ENCODE peak calls at places on chromosomes 4 and X, in ten cellular contexts. V is IMR-90, P is neural progenitor cell, J is fibroblast of lung, I is H9, G is H1, B is DND-41, L is mammary epithelial cell, M is endodermal cell, A is HCT116. Z is an unnamed sample.

GRCh38 chr4:33715996-33716395 is 2528.3 kb downstream of the ARAP2 start:
- DNase-seq in V (no peak), P (no peak), J (peak; percentile 64), I (no peak), G (no peak), B (peak; percentile 53), L (peak; percentile 76), M (no peak), A (no peak), Z (no peak)

GRCh38 chrX:38750551-38750950 is 50.7 kb upstream of the MID1IP1 start:
- DNase-seq in V (no peak), P (no peak), J (no peak), I (no peak), G (no peak), B (no peak), L (no peak), M (no peak), A (no peak), Z (no peak)

GRCh38 chrX:40031861-40032422 is 65.8 kb downstream of the BCOR start:
- DNase-seq in V (no peak), P (peak; percentile 38), J (no peak), I (no peak), G (no peak), B (no peak), L (peak; percentile 17), M (no peak), A (no peak), Z (no peak)

GRCh38 chr4:172202480-172203076 is 389.4 kb downstream of the GALNTL6 start:
- DNase-seq in V (peak; percentile 18), P (peak; percentile 58), J (peak; percentile 16), I (no peak), G (no peak), B (no peak), L (no peak), M (peak; percentile 44), A (peak; percentile 32), Z (no peak)

GRCh38 chr4:3775011-3775410 is 8.8 kb downstream of the ADRA2C start:
- DNase-seq in V (no peak), P (no peak), J (no peak), I (no peak), G (no peak), B (no peak), L (no peak), M (no peak), A (no peak), Z (no peak)

GRCh38 chr4:3145251-3145908 is 70.9 kb downstream of the HTT start:
- DNase-seq in V (peak; percentile 80), P (no peak), J (peak; percentile 60), I (no peak), G (no peak), B (no peak), L (no peak), M (no peak), A (no peak), Z (no peak)

GRCh38 chrX:45900751-45901150 is 644.5 kb downstream of the ZNF674 start:
- DNase-seq in V (no peak), P (peak; percentile 43), J (peak; percentile 79), I (no peak), G (no peak), B (no peak), L (no peak), M (no peak), A (no peak), Z (no peak)

GRCh38 chr4:117327491-117327890 is 242.1 kb upstream of the TRAM1L1 start:
- DNase-seq in V (no peak), P (no peak), J (peak; percentile 11), I (no peak), G (no peak), B (no peak), L (peak; percentile 52), M (no peak), A (no peak), Z (no peak)

GRCh38 chr4:8351931-8352367 is 82.4 kb downstream of the HTRA3 start:
- DNase-seq in V (peak; percentile 39), P (no peak), J (peak; percentile 32), I (no peak), G (no peak), B (peak; percentile 29), L (no peak), M (no peak), A (no peak), Z (no peak)

GRCh38 chr4:37837446-37837845 is 11.0 kb downstream of the PGM2 start:
- DNase-seq in V (peak; percentile 80), P (no peak), J (peak; percentile 31), I (no peak), G (no peak), B (no peak), L (peak; percentile 21), M (no peak), A (no peak), Z (no peak)

GRCh38 chrX:39896951-39897740 is 200.6 kb downstream of the BCOR start:
- DNase-seq in V (peak; percentile 62), P (peak; percentile 84), J (peak; percentile 67), I (peak; percentile 82), G (no peak), B (no peak), L (peak; percentile 57), M (peak; percentile 92), A (no peak), Z (no peak)

GRCh38 chrX:106144755-106145639 is 23.1 kb upstream of the PWWP3B start:
- DNase-seq in V (no peak), P (no peak), J (no peak), I (no peak), G (no peak), B (no peak), L (no peak), M (no peak), A (no peak), Z (no peak)

GRCh38 chrX:49257846-49258748 is 6.4 kb downstream of the FOXP3 start:
- DNase-seq in V (no peak), P (no peak), J (no peak), I (no peak), G (no peak), B (peak; percentile 23), L (no peak), M (no peak), A (no peak), Z (peak; percentile 49)

GRCh38 chrX:10612215-10612614 is 8.2 kb downstream of the MID1 start:
- DNase-seq in V (peak; percentile 84), P (no peak), J (peak; percentile 70), I (no peak), G (no peak), B (no peak), L (no peak), M (no peak), A (no peak), Z (no peak)

DNA sequence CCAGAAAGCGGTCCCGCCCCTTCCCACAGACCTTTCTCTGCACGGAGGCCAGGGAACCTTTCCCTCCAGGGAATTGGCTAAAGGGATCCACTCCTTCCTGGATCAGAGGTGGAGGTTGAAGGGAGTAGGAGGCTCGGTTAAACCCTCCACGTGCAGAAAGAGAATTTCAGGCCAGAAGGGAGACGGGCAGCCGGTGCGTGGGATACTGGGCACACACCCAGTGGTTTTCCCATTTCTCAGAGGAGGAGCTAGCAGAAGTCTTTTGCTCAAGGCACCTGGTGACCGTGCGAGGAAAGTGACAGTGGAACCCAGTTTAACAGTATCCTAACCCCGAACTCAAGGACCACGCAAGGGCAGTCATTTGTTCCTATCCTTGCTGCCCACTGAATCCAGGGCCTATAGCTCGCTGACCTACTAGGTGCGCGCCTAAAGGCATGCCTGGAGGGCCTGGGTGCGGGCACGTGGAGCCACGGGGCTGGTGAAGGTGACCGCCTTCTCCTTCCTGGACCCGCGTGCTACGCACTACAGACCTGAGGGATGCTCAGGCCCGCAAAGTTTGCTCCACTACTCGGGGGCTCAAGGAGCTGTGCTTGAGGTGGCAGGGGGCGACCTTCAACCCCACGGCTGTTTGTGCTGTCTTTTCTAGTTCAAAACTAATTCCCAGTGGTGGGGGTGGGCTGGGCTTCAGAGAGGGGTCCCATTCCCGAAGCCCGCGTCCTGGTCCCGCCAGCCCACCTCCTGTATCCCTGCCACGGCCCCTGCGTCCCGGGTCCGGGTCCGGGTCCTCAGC is 584 bp upstream of the AFF2 start:
- DNase-seq in V (no peak), P (no peak), J (no peak), I (peak; percentile 31), G (no peak), B (no peak), L (no peak), M (peak; percentile 53), A (no peak), Z (peak; percentile 50)
- H3K9ac ChIP-seq in V (no peak overlapping the region), P (no peak overlapping the region), J (no peak overlapping the region), I (no peak overlapping the region), G (no peak overlapping the region), B (peak overlapping the region; percentile 55), L (no peak overlapping the region), M (no peak overlapping the region), A (no peak overlapping the region), Z (no peak overlapping the region)

GRCh38 chr4:113358784-113359183 is 309.3 kb downstream of the ANK2 start:
- DNase-seq in V (no peak), P (peak; percentile 2), J (no peak), I (no peak), G (no peak), B (peak; percentile 5), L (no peak), M (peak; percentile 51), A (no peak), Z (no peak)
- TF ChIP-seq CTCF in V (peak; percentile 24), P (no peak), J (no peak), I (peak; percentile 40), G (no peak), B (no peak), L (no peak), M (peak; percentile 27), A (no peak), Z (no peak)

GRCh38 chr4:152479428-152480026 is 56.4 kb downstream of the FBXW7 start:
- DNase-seq in V (peak; percentile 60), P (no peak), J (peak; percentile 58), I (no peak), G (no peak), B (no peak), L (no peak), M (no peak), A (no peak), Z (no peak)

GRCh38 chr4:152480356-152480755 is 55.5 kb downstream of the FBXW7 start:
- DNase-seq in V (no peak), P (no peak), J (no peak), I (no peak), G (no peak), B (no peak), L (no peak), M (no peak), A (no peak), Z (no peak)

GRCh38 chr4:152480901-152481300 is 55.0 kb downstream of the FBXW7 start:
- DNase-seq in V (no peak), P (no peak), J (no peak), I (no peak), G (no peak), B (no peak), L (no peak), M (no peak), A (no peak), Z (no peak)

GRCh38 chr4:152478456-152479237 is 57.2 kb downstream of the FBXW7 start:
- DNase-seq in V (peak; percentile 54), P (no peak), J (peak; percentile 42), I (no peak), G (no peak), B (no peak), L (no peak), M (no peak), A (no peak), Z (no peak)

GRCh38 chr4:152482211-152482610 is 53.7 kb downstream of the FBXW7 start:
- DNase-seq in V (no peak), P (no peak), J (no peak), I (no peak), G (no peak), B (no peak), L (no peak), M (no peak), A (no peak), Z (no peak)
- H3K9ac ChIP-seq in V (no peak overlapping the region), P (no peak overlapping the region), J (no peak overlapping the region), I (no peak overlapping the region), G (no peak overlapping the region), B (no peak overlapping the region), L (no peak overlapping the region), M (no peak overlapping the region), A (no peak overlapping the region), Z (no peak overlapping the region)

GRCh38 chr4:20672262-20672661 is 28.0 kb upstream of the PACRGL start:
- DNase-seq in V (no peak), P (no peak), J (no peak), I (no peak), G (no peak), B (no peak), L (no peak), M (no peak), A (no peak), Z (no peak)
- TF ChIP-seq CTCF in V (no peak), P (no peak), J (no peak), I (no peak), G (no peak), B (no peak), L (no peak), M (no peak), A (no peak), Z (no peak)

Z was measured in kidney.